ENCODE peak calls at places on chromosomes 5 and 9, in five cellular contexts. One of them, this sample, is unnamed.

GRCh38 chr9:5593904-5594303 is 35.0 kb upstream of the RIC1 start:
- DNase-seq in pancreas: no peak
- DNase-seq in endothelial cell of umbilical vein: no peak
- DNase-seq in type B pancreatic cell: no peak
- DNase-seq in lung: no peak
- DNase-seq in this sample: no peak

GRCh38 chr5:81269751-81270686 is 31.4 kb upstream of the ZCCHC9 start:
- DNase-seq in type B pancreatic cell: no peak
- DNase-seq in lung: no peak
- DNase-seq in pancreas: no peak
- DNase-seq in endothelial cell of umbilical vein: no peak
- DNase-seq in this sample: no peak

GRCh38 chr9:123290764-123291163 is 22.4 kb upstream of the STRBP start:
- DNase-seq in lung: no peak
- DNase-seq in pancreas: no peak
- DNase-seq in type B pancreatic cell: no peak
- DNase-seq in endothelial cell of umbilical vein: no peak
- DNase-seq in this sample: no peak

GRCh38 chr9:36597412-36598178 is 24.9 kb downstream of the MELK start:
- DNase-seq in endothelial cell of umbilical vein: peak; percentile 55
- DNase-seq in pancreas: no peak
- DNase-seq in lung: no peak
- DNase-seq in type B pancreatic cell: no peak
- DNase-seq in this sample: no peak

GRCh38 chr5:154267516-154267915 is 77.0 kb downstream of the GALNT10 start:
- DNase-seq in pancreas: no peak
- DNase-seq in endothelial cell of umbilical vein: peak; percentile 27
- DNase-seq in type B pancreatic cell: no peak
- DNase-seq in lung: no peak
- DNase-seq in this sample: peak; percentile 13

GRCh38 chr5:65840071-65840470 is 86.3 kb upstream of the ERBIN start:
- DNase-seq in pancreas: no peak
- DNase-seq in lung: no peak
- DNase-seq in type B pancreatic cell: no peak
- DNase-seq in endothelial cell of umbilical vein: no peak
- DNase-seq in this sample: no peak

GRCh38 chr9:100098241-100098886 is 436 bp downstream of the ERP44 start:
- DNase-seq in pancreas: peak; percentile 74
- DNase-seq in lung: peak; percentile 72
- DNase-seq in endothelial cell of umbilical vein: peak; percentile 80
- DNase-seq in type B pancreatic cell: peak; percentile 69
- DNase-seq in this sample: no peak

GRCh38 chr9:70923941-70924340 is 197.5 kb downstream of the TRPM3 start:
- DNase-seq in lung: no peak
- DNase-seq in type B pancreatic cell: no peak
- DNase-seq in pancreas: no peak
- DNase-seq in endothelial cell of umbilical vein: no peak
- DNase-seq in this sample: no peak

GRCh38 chr5:32264954-32265572 is 47.7 kb downstream of the MTMR12 start:
- DNase-seq in pancreas: no peak
- DNase-seq in endothelial cell of umbilical vein: no peak
- DNase-seq in lung: no peak
- DNase-seq in type B pancreatic cell: no peak
- DNase-seq in this sample: no peak

GRCh38 chr5:72067682-72068470 is 39.4 kb upstream of the MAP1B start:
- DNase-seq in endothelial cell of umbilical vein: no peak
- DNase-seq in lung: no peak
- DNase-seq in pancreas: no peak
- DNase-seq in type B pancreatic cell: no peak
- DNase-seq in this sample: no peak

GRCh38 chr5:9387879-9388278 is 158.0 kb downstream of the SEMA5A start:
- DNase-seq in endothelial cell of umbilical vein: no peak
- DNase-seq in lung: no peak
- DNase-seq in pancreas: no peak
- DNase-seq in type B pancreatic cell: no peak
- DNase-seq in this sample: no peak

GRCh38 chr5:40154194-40154593 is 525.5 kb upstream of the PTGER4 start:
- DNase-seq in lung: no peak
- DNase-seq in pancreas: no peak
- DNase-seq in type B pancreatic cell: no peak
- DNase-seq in endothelial cell of umbilical vein: no peak
- DNase-seq in this sample: no peak

GRCh38 chr5:10320793-10321192 is 13.1 kb upstream of the CMBL start:
- DNase-seq in lung: no peak
- DNase-seq in type B pancreatic cell: no peak
- DNase-seq in endothelial cell of umbilical vein: no peak
- DNase-seq in pancreas: no peak
- DNase-seq in this sample: no peak

GRCh38 chr5:2666081-2666480 is 85.4 kb downstream of the IRX2 start:
- DNase-seq in endothelial cell of umbilical vein: no peak
- DNase-seq in pancreas: no peak
- DNase-seq in lung: no peak
- DNase-seq in type B pancreatic cell: no peak
- DNase-seq in this sample: no peak

GRCh38 chr9:35903049-35903448 is 3.0 kb upstream of the HRCT1 start:
- DNase-seq in type B pancreatic cell: no peak
- DNase-seq in pancreas: no peak
- DNase-seq in lung: peak; percentile 36
- DNase-seq in endothelial cell of umbilical vein: peak; percentile 67
- DNase-seq in this sample: no peak

GRCh38 chr9:33446507-33447403 is 638 bp downstream of the AQP3 start:
- DNase-seq in type B pancreatic cell: no peak
- DNase-seq in endothelial cell of umbilical vein: peak; percentile 41
- DNase-seq in pancreas: peak; percentile 75
- DNase-seq in lung: peak; percentile 74
- DNase-seq in this sample: no peak

GRCh38 chr5:167814828-167815227 is 476.6 kb upstream of the WWC1 start:
- DNase-seq in type B pancreatic cell: no peak
- DNase-seq in endothelial cell of umbilical vein: no peak
- DNase-seq in pancreas: no peak
- DNase-seq in lung: no peak
- DNase-seq in this sample: no peak

GRCh38 chr5:57494104-57495098 is 11.8 kb upstream of the ACTBL2 start:
- DNase-seq in pancreas: peak; percentile 42
- DNase-seq in lung: peak; percentile 82
- DNase-seq in endothelial cell of umbilical vein: peak; percentile 93
- DNase-seq in type B pancreatic cell: no peak
- DNase-seq in this sample: no peak

GRCh38 chr5:132962429-132962928 is 955 bp downstream of the AFF4 start:
- DNase-seq in pancreas: no peak
- DNase-seq in lung: no peak
- DNase-seq in endothelial cell of umbilical vein: peak; percentile 84
- DNase-seq in type B pancreatic cell: no peak
- DNase-seq in this sample: no peak

GRCh38 chr5:35754481-35754880 is 102.2 kb upstream of the IL7R start:
- DNase-seq in pancreas: no peak
- DNase-seq in lung: no peak
- DNase-seq in endothelial cell of umbilical vein: no peak
- DNase-seq in type B pancreatic cell: no peak
- DNase-seq in this sample: no peak

DNA sequence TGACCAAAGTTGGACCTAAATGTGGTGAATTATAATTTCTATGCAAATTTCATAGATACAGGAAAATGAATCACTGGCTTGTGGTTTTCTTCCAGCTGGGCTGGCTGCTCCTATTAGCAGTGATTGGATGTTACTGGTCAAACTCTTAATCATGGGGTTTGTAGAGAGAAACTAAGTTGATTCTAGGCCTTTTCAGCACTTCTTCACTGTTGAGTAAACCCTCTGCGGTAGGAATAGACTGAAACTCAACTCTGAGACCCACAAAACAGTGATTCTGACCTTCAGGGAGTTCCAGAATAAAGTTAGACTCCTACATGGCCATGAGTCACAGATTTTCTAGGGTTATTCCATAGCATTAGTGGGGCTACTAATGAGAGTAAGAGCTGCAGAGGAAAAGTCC is 47.9 kb upstream of the FKTN start:
- DNase-seq in type B pancreatic cell: no peak
- DNase-seq in endothelial cell of umbilical vein: peak; percentile 12
- DNase-seq in lung: no peak
- DNase-seq in pancreas: no peak
- DNase-seq in this sample: no peak
- TF ChIP-seq CTCF in type B pancreatic cell: no peak
- TF ChIP-seq CTCF in endothelial cell of umbilical vein: no peak
- TF ChIP-seq CTCF in lung: no peak
- TF ChIP-seq CTCF in pancreas: no peak
- TF ChIP-seq CTCF in this sample: no peak

GRCh38 chr5:64040496-64040895 is 78.3 kb upstream of the HTR1A start:
- DNase-seq in endothelial cell of umbilical vein: no peak
- DNase-seq in type B pancreatic cell: no peak
- DNase-seq in lung: no peak
- DNase-seq in pancreas: no peak
- DNase-seq in this sample: no peak
- TF ChIP-seq CTCF in endothelial cell of umbilical vein: no peak
- TF ChIP-seq CTCF in type B pancreatic cell: no peak
- TF ChIP-seq CTCF in lung: no peak
- TF ChIP-seq CTCF in pancreas: no peak
- TF ChIP-seq CTCF in this sample: no peak

GRCh38 chr5:34655354-34655991 is 655 bp upstream of the RAI14 start:
- DNase-seq in type B pancreatic cell: no peak
- DNase-seq in pancreas: peak; percentile 53
- DNase-seq in endothelial cell of umbilical vein: peak; percentile 85
- DNase-seq in lung: peak; percentile 40
- DNase-seq in this sample: peak; percentile 90

GRCh38 chr5:34658023-34658422 is 1.9 kb downstream of the RAI14 start:
- DNase-seq in endothelial cell of umbilical vein: no peak
- DNase-seq in type B pancreatic cell: no peak
- DNase-seq in pancreas: no peak
- DNase-seq in lung: no peak
- DNase-seq in this sample: no peak

GRCh38 chr5:34657550-34657921 is 1.4 kb downstream of the RAI14 start:
- DNase-seq in pancreas: no peak
- DNase-seq in type B pancreatic cell: no peak
- DNase-seq in lung: no peak
- DNase-seq in endothelial cell of umbilical vein: peak; percentile 59
- DNase-seq in this sample: peak; percentile 88

GRCh38 chr5:34656700-34657549 is 797 bp downstream of the RAI14 start:
- DNase-seq in lung: no peak
- DNase-seq in endothelial cell of umbilical vein: peak; percentile 30
- DNase-seq in pancreas: peak; percentile 52
- DNase-seq in type B pancreatic cell: peak; percentile 70
- DNase-seq in this sample: peak; percentile 88

DNA sequence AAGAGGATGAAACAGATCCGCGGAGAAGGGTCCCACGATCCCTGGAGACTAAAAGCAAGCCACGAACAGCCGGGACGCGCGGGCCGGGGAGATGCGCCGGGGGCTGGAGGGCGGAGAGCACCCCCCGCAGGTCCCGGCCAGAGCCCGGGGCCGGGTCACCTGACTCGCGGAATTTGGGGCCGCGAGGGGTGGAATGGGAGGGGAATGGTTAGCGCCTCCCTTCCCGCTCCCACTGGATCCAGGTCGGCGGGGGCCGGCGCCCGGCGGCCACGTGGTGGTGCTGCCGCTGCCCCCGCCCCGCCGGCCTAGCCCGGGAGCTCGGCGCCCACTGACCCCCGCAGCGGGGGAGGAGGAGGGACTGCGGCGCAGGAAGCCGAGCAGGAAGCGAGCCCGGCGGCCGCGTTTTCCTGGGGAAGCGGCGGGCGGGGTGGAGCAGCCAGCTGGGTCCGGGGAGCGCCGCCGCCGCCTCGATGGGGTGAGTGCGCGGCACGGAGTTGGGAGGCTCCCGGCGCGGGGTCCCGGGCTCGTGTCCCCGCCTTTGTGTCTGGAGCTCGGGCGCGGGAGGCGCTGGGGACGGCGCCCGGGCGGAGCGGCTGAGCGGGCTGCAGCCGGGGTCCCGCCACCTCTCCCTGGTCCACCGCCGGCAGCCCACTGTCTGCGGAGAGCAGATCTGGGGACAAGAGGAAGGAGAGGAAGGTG is at the start of gene RAI14:
- DNase-seq in type B pancreatic cell: peak; percentile 83
- DNase-seq in lung: peak; percentile 78
- DNase-seq in pancreas: peak; percentile 87
- DNase-seq in endothelial cell of umbilical vein: peak; percentile 93
- DNase-seq in this sample: no peak
- TF ChIP-seq CTCF in type B pancreatic cell: peak; percentile 20
- TF ChIP-seq CTCF in lung: no peak
- TF ChIP-seq CTCF in pancreas: no peak
- TF ChIP-seq CTCF in endothelial cell of umbilical vein: peak; percentile 8
- TF ChIP-seq CTCF in this sample: no peak

DNA sequence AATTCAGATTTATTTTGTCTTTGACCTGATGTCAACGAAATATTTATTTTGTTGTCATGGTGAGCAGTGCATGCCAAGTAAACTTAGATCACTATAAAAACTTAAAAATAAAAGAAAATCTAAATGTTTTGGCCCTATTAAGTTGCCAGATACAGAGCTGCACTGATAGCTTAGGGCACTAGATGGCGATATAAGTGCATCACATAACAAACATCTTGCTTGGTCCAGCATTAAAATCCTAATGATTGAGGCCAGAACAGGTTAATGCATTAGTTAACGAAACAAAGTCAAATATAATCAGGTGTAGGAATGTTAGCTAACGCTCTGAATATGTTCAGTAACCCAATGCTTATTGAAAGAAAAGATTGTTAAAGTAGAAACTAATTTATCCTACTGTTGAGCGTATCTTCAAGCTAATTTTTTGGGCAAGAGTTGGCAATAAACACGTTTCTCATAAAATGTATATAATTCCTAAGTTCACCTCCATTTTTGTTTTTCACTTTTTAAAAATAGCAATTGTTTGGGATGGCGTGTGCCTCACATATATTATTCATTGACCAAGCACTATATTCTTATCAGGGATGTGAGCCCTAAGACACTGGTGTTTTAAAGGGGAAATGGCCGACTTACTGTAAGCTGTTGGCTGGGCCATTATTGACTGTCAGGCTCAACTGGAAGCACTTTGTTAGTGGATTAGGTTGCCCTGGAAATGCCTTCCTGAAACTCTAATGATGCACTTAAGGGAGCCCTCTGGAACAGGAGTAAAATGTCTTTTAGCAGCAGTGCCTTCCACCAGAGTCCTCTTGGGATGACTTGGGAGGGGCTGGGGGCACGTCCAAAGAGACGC is 33.3 kb downstream of the KCTD16 start:
- DNase-seq in endothelial cell of umbilical vein: peak; percentile 81
- DNase-seq in lung: no peak
- DNase-seq in pancreas: no peak
- DNase-seq in type B pancreatic cell: no peak
- DNase-seq in this sample: no peak
- TF ChIP-seq CTCF in endothelial cell of umbilical vein: peak; percentile 75
- TF ChIP-seq CTCF in lung: peak; percentile 81
- TF ChIP-seq CTCF in pancreas: peak; percentile 60
- TF ChIP-seq CTCF in type B pancreatic cell: peak; percentile 99
- TF ChIP-seq CTCF in this sample: peak; percentile 55

This sample was measured in vagina.